ENCODE peak calls at places on chromosomes 1 and 21, in nine cellular contexts. X is fibroblast of lung, V is fibroblast of pulmonary artery, J is Peyer's patch, E is epithelial cell of proximal tubule, P is body of pancreas, Y is GM12865, S is H1, I is left ventricle myocardium inferior. U is an unnamed sample.

GRCh38 chr1:115912116-115912515 is 64.2 kb upstream of the SLC22A15 start:
- DNase-seq in S (no peak), I (no peak), J (no peak), X (no peak), P (no peak), V (no peak), Y (no peak), E (no peak), U (no peak)

GRCh38 chr1:88052162-88052561 is 631.9 kb upstream of the PKN2 start:
- DNase-seq in E (no peak), V (no peak), X (no peak), S (no peak), I (no peak), Y (no peak), J (no peak), P (no peak), U (no peak)

GRCh38 chr1:25106981-25107642 is 125.2 kb downstream of the SYF2 start:
- DNase-seq in P (no peak), X (no peak), V (no peak), I (no peak), Y (no peak), J (peak; percentile 58), S (no peak), E (no peak), U (no peak)

GRCh38 chr1:229514578-229515275 is 6.6 kb upstream of the NUP133 start:
- DNase-seq in I (peak; percentile 37), J (no peak), V (peak; percentile 82), S (peak; percentile 57), X (peak; percentile 78), Y (peak; percentile 70), E (peak; percentile 22), P (peak; percentile 57), U (peak; percentile 39)

GRCh38 chr1:39826583-39826982 is 37.9 kb upstream of the BMP8B start:
- DNase-seq in S (no peak), P (no peak), Y (no peak), V (no peak), X (no peak), J (peak; percentile 58), E (no peak), I (no peak), U (no peak)

GRCh38 chr1:145960468-145961108 is 2.8 kb upstream of the LIX1L start:
- DNase-seq in I (peak; percentile 85), Y (peak; percentile 41), X (peak; percentile 57), S (peak; percentile 92), J (peak; percentile 76), P (peak; percentile 67), E (no peak), V (peak; percentile 66), U (no peak)

GRCh38 chr1:235941852-235942624 is 75.3 kb upstream of the LYST start:
- DNase-seq in X (peak; percentile 50), S (no peak), I (no peak), Y (no peak), J (no peak), P (no peak), E (no peak), V (no peak), U (no peak)

GRCh38 chr1:21755067-21755466 is 27.9 kb downstream of the USP48 start:
- DNase-seq in Y (no peak), J (no peak), P (no peak), S (no peak), E (no peak), I (no peak), X (no peak), V (no peak), U (no peak)

GRCh38 chr1:15956150-15956549 is 19.8 kb downstream of the ZBTB17 start:
- DNase-seq in X (peak; percentile 42), S (no peak), I (no peak), J (no peak), P (no peak), V (no peak), Y (no peak), E (no peak), U (no peak)

GRCh38 chr1:15958111-15958510 is 17.8 kb downstream of the ZBTB17 start:
- DNase-seq in Y (no peak), I (no peak), S (no peak), E (no peak), X (no peak), V (no peak), P (no peak), J (no peak), U (no peak)

GRCh38 chr1:15955552-15955951 is 20.3 kb downstream of the ZBTB17 start:
- DNase-seq in V (no peak), E (no peak), S (no peak), J (no peak), I (no peak), P (no peak), X (no peak), Y (no peak), U (no peak)

GRCh38 chr1:15958788-15959187 is 17.1 kb downstream of the ZBTB17 start:
- DNase-seq in S (no peak), E (no peak), X (no peak), V (peak; percentile 44), I (no peak), P (no peak), J (no peak), Y (no peak), U (no peak)

DNA sequence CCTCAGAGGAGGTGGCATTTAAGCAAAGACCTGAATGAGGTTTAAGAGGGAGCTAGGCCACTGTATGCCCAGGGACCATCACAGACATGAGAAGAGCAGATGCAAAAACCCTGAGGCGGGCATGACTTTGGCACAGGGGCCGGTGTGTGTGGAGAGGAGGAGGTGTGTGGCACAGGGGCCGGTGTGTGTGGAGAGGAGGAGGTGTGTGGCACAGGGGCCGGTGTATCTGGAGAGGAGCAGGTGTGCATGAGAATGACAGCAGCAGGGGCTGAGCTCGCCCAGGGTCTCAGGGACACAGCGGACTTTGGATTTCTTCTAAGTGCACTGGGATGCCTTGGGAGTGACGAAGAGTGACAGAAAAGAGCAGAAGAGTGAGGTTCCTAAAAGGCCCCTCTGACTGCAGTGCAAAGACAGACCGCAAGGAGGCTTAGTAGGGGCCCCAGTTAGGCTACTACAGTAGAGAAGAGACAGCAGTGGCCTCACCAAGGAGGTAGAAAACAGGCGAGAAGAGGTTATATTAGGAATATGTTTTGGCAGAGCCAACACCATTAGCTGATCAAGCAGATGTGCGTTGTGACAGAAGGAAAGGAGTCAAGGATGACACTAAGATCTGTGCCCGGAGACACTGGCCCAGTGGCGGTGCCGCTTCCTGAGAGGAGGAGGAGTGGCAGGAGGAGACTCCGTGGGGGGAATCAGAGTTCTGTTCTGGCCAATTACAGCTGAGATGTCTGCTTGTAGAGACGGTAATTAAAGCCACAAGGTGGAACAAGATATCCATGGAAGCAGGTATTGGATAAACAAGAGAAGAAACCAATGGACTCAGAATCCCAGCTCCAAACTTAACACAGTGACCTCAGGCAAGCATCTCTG is 18.4 kb downstream of the ZBTB17 start:
- DNase-seq in P (no peak), V (no peak), J (no peak), Y (no peak), I (no peak), X (no peak), E (no peak), S (peak; percentile 76), U (no peak)
- TF ChIP-seq CTCF in P (no peak), V (peak; percentile 51), J (no peak), Y (peak; percentile 7), I (peak; percentile 20), X (no peak), E (peak; percentile 57), S (peak; percentile 52), U (peak; percentile 66)

DNA sequence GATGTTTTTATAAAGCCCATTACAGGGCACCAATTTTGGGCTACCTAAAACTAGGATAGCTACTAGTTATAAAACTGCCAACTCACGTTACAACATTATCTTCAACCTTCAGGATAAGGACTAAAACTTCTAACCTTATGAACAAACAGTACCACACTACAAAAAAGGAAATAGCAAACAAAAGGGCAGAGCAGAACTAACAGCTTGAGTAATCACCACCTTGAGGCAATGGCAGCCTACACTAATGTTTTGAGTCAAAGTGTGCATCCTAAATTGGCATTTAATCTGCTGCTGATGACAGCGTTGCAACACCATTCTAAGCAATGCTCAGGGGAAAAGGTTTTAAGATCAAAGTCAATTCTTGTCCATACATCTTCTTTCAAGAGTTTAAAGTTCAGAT is 27.2 kb downstream of the PTP4A2 start:
- DNase-seq in Y (peak; percentile 63), P (no peak), E (no peak), X (no peak), J (no peak), I (no peak), V (peak; percentile 14), S (no peak), U (no peak)
- H3K4me3 ChIP-seq in Y (no peak overlapping the region), P (no peak overlapping the region), E (no peak overlapping the region), X (no peak overlapping the region), J (no peak overlapping the region), I (no peak overlapping the region), V (no peak overlapping the region), S (no peak overlapping the region), U (no peak overlapping the region)

GRCh38 chr1:223075834-223076233 is 67.2 kb downstream of the TLR5 start:
- DNase-seq in V (no peak), S (no peak), P (no peak), I (no peak), E (no peak), Y (no peak), X (no peak), J (no peak), U (no peak)

GRCh38 chr1:223074901-223075300 is 68.1 kb downstream of the TLR5 start:
- DNase-seq in E (no peak), I (no peak), X (no peak), P (no peak), V (no peak), Y (no peak), S (no peak), J (no peak), U (no peak)

GRCh38 chr1:223076382-223076781 is 66.7 kb downstream of the TLR5 start:
- DNase-seq in X (no peak), E (no peak), V (no peak), S (no peak), I (peak; percentile 51), P (no peak), Y (no peak), J (no peak), U (no peak)

GRCh38 chr1:223079498-223079897 is 63.5 kb downstream of the TLR5 start:
- DNase-seq in V (no peak), S (no peak), E (no peak), I (no peak), Y (no peak), J (no peak), X (no peak), P (no peak), U (no peak)

DNA sequence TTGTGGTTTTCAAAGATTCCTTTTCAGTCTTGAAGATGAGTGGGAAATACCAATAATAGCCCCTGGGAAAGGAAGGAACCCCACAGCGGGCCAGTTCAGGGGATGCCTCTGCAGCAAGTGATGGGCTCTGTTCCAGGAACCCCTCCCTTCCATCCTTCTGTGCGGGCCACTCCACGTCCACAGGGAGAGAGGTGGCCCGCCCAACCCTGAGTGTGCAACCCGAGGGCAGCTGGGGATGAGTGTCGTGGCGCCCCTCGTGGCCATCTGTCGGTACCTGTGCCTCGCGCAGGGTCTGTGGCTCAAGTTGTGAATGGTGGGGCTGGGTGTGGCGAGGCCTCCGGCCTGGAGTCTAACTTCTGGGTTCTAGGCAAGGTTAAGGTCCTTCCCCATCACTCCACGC is 65.6 kb downstream of the TLR5 start:
- DNase-seq in S (no peak), P (no peak), V (no peak), E (no peak), J (no peak), I (peak; percentile 56), Y (no peak), X (no peak), U (no peak)
- TF ChIP-seq CTCF in S (peak; percentile 53), P (no peak), V (no peak), E (no peak), J (no peak), I (peak; percentile 56), Y (no peak), X (peak; percentile 3), U (peak; percentile 17)

GRCh38 chr21:44686000-44686781 is 4.2 kb upstream of the KRTAP12-1 start:
- DNase-seq in Y (peak; percentile 36), X (no peak), V (no peak), I (no peak), J (no peak), S (no peak), E (no peak), P (no peak), U (no peak)

GRCh38 chr21:44684077-44684476 is 2.1 kb upstream of the KRTAP12-1 start:
- DNase-seq in S (no peak), P (no peak), X (no peak), Y (no peak), J (no peak), E (no peak), V (no peak), I (no peak), U (no peak)

GRCh38 chr21:44681861-44682579 is at the start of gene KRTAP12-1:
- DNase-seq in V (no peak), Y (no peak), P (no peak), I (no peak), E (no peak), J (no peak), X (no peak), S (no peak), U (no peak)

GRCh38 chr21:44682580-44683151 is 703 bp upstream of the KRTAP12-1 start:
- DNase-seq in Y (no peak), V (no peak), X (no peak), E (no peak), P (no peak), J (no peak), I (no peak), S (no peak), U (no peak)

DNA sequence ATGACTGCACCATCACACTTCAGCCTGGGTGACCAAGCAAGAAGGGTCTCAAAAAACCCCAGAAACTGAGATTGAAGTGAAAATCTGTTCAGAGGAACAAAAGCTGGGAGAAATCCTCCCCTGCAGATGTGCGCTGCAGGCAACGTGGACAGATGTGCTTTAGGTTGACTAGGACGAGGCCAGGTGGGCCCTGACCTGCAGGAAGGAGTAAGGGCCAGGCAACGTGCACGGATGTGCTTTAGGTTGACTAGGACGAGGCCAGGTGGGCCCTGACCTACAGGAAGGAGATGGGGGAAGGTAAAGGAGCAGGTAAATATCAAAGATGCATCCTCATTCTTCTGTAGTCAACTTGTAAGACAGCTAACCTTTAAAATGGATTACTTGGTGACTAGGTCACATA is 2.5 kb upstream of the KRTAP12-1 start:
- DNase-seq in E (no peak), S (no peak), P (no peak), J (no peak), X (no peak), V (no peak), I (no peak), Y (no peak), U (no peak)
- H3K4me3 ChIP-seq in E (no peak overlapping the region), S (no peak overlapping the region), P (no peak overlapping the region), J (no peak overlapping the region), X (no peak overlapping the region), V (no peak overlapping the region), I (no peak overlapping the region), Y (no peak overlapping the region), U (no peak overlapping the region)

U was measured in Panc1.